ENCODE peak calls at places on chromosomes 5 and 9, in seven cellular contexts. H is kidney, T is sigmoid colon, D is hepatocyte, I is WERI-Rb-1, Q is SJSA1, N is astrocyte of the spinal cord. L is an unnamed sample.
A peak's percentile ranks its signal among the peaks of the same experiment; 100 is the strongest.

GRCh38 chr5:65855758-65856157 is 70.6 kb upstream of the ERBIN start:
- DNase-seq in D (no peak), H (no peak), T (no peak), Q (no peak), N (no peak), I (no peak), L (no peak)

GRCh38 chr5:51731641-51732040 is 348.4 kb downstream of the ISL1 start:
- DNase-seq in Q (no peak), N (no peak), H (no peak), T (no peak), D (no peak), I (no peak), L (no peak)

GRCh38 chr9:2657427-2657826 is 35.8 kb downstream of the VLDLR start:
- DNase-seq in I (no peak), Q (no peak), D (no peak), H (no peak), T (no peak), N (no peak), L (no peak)

GRCh38 chr9:113564804-113565237 is 101.3 kb downstream of the RGS3 start:
- DNase-seq in H (peak; percentile 94), Q (peak; percentile 66), D (peak; percentile 82), T (peak; percentile 87), I (peak; percentile 33), N (peak; percentile 79), L (peak; percentile 73)

GRCh38 chr9:126397056-126397455 is 70.4 kb downstream of the MVB12B start:
- DNase-seq in I (no peak), D (no peak), Q (no peak), N (no peak), T (no peak), H (no peak), L (no peak)

GRCh38 chr9:85377751-85378289 is 363.9 kb downstream of the AGTPBP1 start:
- DNase-seq in T (no peak), D (no peak), H (no peak), N (peak; percentile 56), Q (no peak), I (no peak), L (no peak)

GRCh38 chr9:27368317-27368985 is 71.5 kb upstream of the EQTN start:
- DNase-seq in N (peak; percentile 62), D (peak; percentile 41), H (no peak), T (no peak), Q (peak; percentile 5), I (no peak), L (peak; percentile 52)

GRCh38 chr9:131101207-131101964 is 5.1 kb downstream of the AIF1L start:
- DNase-seq in I (no peak), D (no peak), H (no peak), T (no peak), Q (no peak), N (no peak), L (no peak)

GRCh38 chr9:93083592-93084470 is 12.2 kb upstream of the CARD19 start:
- DNase-seq in Q (no peak), T (peak; percentile 49), H (peak; percentile 58), D (no peak), I (no peak), N (no peak), L (peak; percentile 0)

GRCh38 chr9:125360621-125361020 is 99.0 kb downstream of the GAPVD1 start:
- DNase-seq in H (no peak), N (no peak), D (no peak), T (no peak), Q (no peak), I (no peak), L (no peak)

GRCh38 chr9:89996717-89997116 is 391.9 kb downstream of the GADD45G start:
- DNase-seq in I (peak; percentile 44), N (no peak), Q (no peak), D (peak; percentile 45), H (no peak), T (no peak), L (no peak)

GRCh38 chr9:106969696-106970095 is 106.7 kb downstream of the ZNF462 start:
- DNase-seq in N (no peak), T (no peak), D (no peak), Q (no peak), I (no peak), H (no peak), L (peak; percentile 28)

GRCh38 chr9:136339173-136339957 is 12.0 kb downstream of the GPSM1 start:
- DNase-seq in H (no peak), D (peak; percentile 83), T (no peak), Q (peak; percentile 45), N (peak; percentile 59), I (peak; percentile 89), L (peak; percentile 93)

GRCh38 chr5:1780621-1780945 is 19.1 kb downstream of the MRPL36 start:
- DNase-seq in N (no peak), T (no peak), D (no peak), H (no peak), I (no peak), Q (no peak), L (no peak)

GRCh38 chr5:35488786-35489185 is 128.9 kb upstream of the SPEF2 start:
- DNase-seq in N (no peak), Q (no peak), T (no peak), I (no peak), H (no peak), D (no peak), L (no peak)

GRCh38 chr5:94694671-94695070 is 76.2 kb downstream of the SLF1 start:
- DNase-seq in N (peak; percentile 46), I (no peak), H (no peak), T (no peak), Q (no peak), D (no peak), L (no peak)

GRCh38 chr9:134657666-134658377 is 16.2 kb downstream of the COL5A1 start:
- DNase-seq in H (peak; percentile 63), D (no peak), N (no peak), I (no peak), Q (no peak), T (peak; percentile 57), L (no peak)

GRCh38 chr5:170633235-170634041 is 129.6 kb downstream of the KCNIP1 start:
- DNase-seq in Q (peak; percentile 95), D (peak; percentile 78), T (peak; percentile 86), I (peak; percentile 24), N (peak; percentile 79), H (no peak), L (peak; percentile 75)

GRCh38 chr9:105290401-105290800 is 46.0 kb downstream of the SLC44A1 start:
- DNase-seq in I (no peak), D (no peak), T (no peak), Q (no peak), N (no peak), H (no peak), L (no peak)

GRCh38 chr9:33375841-33376321 is 26.5 kb downstream of the AQP7 start:
- DNase-seq in T (no peak), H (no peak), N (no peak), D (no peak), Q (no peak), I (no peak), L (no peak)

GRCh38 chr5:107783551-107783950 is 112.8 kb upstream of the EFNA5 start:
- DNase-seq in H (no peak), I (no peak), T (no peak), N (peak; percentile 37), Q (no peak), D (no peak), L (no peak)

GRCh38 chr9:121721770-121722169 is 70.3 kb downstream of the DAB2IP start:
- DNase-seq in Q (no peak), I (no peak), T (peak; percentile 86), D (no peak), H (no peak), N (no peak), L (peak; percentile 43)

GRCh38 chr9:133453651-133454050 is 6.1 kb upstream of the CACFD1 start:
- DNase-seq in I (no peak), N (no peak), Q (no peak), T (no peak), D (no peak), H (no peak), L (no peak)

GRCh38 chr5:17081142-17081541 is 136.3 kb upstream of the BASP1 start:
- DNase-seq in D (no peak), H (no peak), I (no peak), N (no peak), Q (peak; percentile 77), T (no peak), L (no peak)

DNA sequence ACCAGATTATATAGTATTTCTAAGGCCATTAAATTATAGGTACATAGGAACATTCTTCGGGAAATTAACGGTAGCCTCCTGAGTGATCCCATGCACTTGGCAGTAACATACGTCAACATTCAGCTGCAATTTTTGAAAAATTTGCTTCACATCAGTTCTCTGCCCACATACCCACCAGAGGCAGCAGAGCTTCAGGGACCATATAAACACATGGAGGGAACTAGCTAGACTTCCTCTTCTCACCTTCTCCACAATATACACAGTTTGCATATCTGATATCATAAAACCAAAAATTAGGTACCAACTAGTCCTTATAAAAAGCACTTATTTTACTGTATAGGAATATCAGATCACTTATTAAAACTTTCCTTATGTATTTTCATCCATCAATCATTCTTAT is 4.8 kb downstream of the PSIP1 start:
- DNase-seq in T (no peak), N (no peak), D (no peak), H (no peak), Q (no peak), I (no peak), L (no peak)
- H3K4me3 ChIP-seq in T (no peak overlapping the region), N (no peak overlapping the region), D (no peak overlapping the region), H (no peak overlapping the region), Q (no peak overlapping the region), I (no peak overlapping the region), L (peak overlapping the region; percentile 10)

GRCh38 chr5:175443514-175444059 is 395 bp downstream of the DRD1 start:
- DNase-seq in I (no peak), Q (no peak), H (peak; percentile 58), D (no peak), N (peak; percentile 16), T (no peak), L (peak; percentile 46)
- H3K4me3 ChIP-seq in I (no peak overlapping the region), Q (peak overlapping the region; percentile 54), H (no peak overlapping the region), D (peak overlapping the region; percentile 47), N (peak overlapping the region; percentile 33), T (no peak overlapping the region), L (peak overlapping the region; percentile 56)

DNA sequence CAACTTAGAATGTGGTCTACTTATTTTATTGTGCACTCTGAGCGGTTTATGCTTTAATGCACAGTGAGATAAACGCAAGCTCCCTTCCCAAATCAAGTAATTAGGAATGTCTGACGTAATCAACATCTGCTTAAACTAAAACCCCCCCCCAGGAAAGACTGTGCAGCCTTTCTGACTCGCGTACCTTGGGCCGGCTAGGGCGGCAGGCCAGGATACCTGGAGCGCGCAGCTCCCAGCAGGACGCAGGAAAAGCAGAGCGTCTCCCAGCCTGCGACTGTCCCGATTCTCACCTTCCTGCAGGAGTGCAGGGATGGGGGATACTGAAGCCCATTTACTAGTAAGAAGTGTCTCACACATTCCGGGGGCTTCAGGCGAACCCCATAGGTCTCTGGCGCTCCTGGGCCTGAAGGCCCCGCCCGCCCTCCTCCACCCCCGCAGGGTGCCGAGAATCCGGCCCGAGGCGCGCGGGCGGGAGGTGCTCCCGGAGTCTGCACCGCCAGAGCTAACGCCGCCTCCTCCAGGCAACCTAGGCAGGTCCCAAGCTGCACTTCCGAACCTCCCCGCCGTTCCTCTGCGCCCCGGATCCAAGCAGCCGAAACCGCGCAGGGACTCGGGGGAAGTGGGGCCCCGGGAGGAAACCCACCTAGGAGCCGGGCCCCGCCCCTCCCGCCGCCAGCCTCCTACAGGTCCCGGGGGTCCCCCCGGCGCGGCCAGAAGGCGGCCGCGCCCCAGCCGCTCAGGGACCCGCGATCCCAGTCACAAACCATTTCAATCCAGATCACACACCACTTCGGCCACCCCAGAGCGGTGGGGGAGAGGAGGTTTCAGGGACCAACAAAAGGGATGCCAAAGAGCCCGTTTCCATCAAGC is 1.4 kb downstream of the ROR2 start:
- DNase-seq in Q (peak; percentile 18), I (peak; percentile 75), H (peak; percentile 85), N (no peak), T (peak; percentile 92), D (peak; percentile 88), L (peak; percentile 87)
- H3K4me3 ChIP-seq in Q (peak overlapping the region; percentile 42), I (peak overlapping the region; percentile 92), H (peak overlapping the region; percentile 46), N (peak overlapping the region; percentile 48), T (peak overlapping the region; percentile 73), D (peak overlapping the region; percentile 97), L (peak overlapping the region; percentile 70)

GRCh38 chr5:73495772-73496346 is 2.4 kb upstream of the BTF3 start:
- DNase-seq in Q (no peak), D (peak; percentile 56), N (no peak), T (no peak), H (no peak), I (no peak), L (no peak)
- H3K4me3 ChIP-seq in Q (no peak overlapping the region), D (no peak overlapping the region), N (no peak overlapping the region), T (no peak overlapping the region), H (no peak overlapping the region), I (no peak overlapping the region), L (no peak overlapping the region)

L was measured in neural progenitor cell.